ENCODE peak calls at places on chromosomes 4 and X, in eight cellular contexts. D is fibroblast of mammary gland; V is ecto neural progenitor cell; C is activated T-helper 1 cell treated with anti-CD3 and anti-CD28 coated beads, Interleukin-2, amount 50 U/mL, for 16 hours; W is germinal center; Y is putamen; K is stimulated activated effector memory CD8-positive, alpha-beta T cell treated with anti-CD3 and anti-CD28 coated beads, Interleukin-12 subunit alpha, Interleukin-12 subunit beta, amount 100 ng/mL, for 72 hours; B is cardiac septum. S is an unnamed sample.

GRCh38 chr4:152676052-152676854 is 3.5 kb downstream of the TMEM154 start:
- DNase-seq in B (no peak), K (no peak), Y (no peak), W (no peak), V (no peak), C (no peak), D (no peak), S (no peak)

GRCh38 chr4:7067147-7067522 is 729 bp downstream of the GRPEL1 start:
- DNase-seq in C (peak), D (peak), V (no peak), K (peak), Y (no peak), W (no peak), B (no peak), S (peak)

GRCh38 chr4:8019396-8020365 is 80.0 kb upstream of the AFAP1 start:
- DNase-seq in K (no peak), W (no peak), D (no peak), V (no peak), Y (peak), C (no peak), B (no peak), S (peak)

GRCh38 chrX:140949231-140949630 is 53.2 kb upstream of the SPANXB1 start:
- DNase-seq in D (peak), B (no peak), Y (no peak), V (no peak), C (no peak), K (no peak), W (no peak), S (no peak)

GRCh38 chrX:119477812-119478232 is 9.6 kb downstream of the SLC25A5 start:
- DNase-seq in Y (no peak), W (no peak), C (no peak), K (no peak), V (no peak), B (no peak), D (peak), S (peak)

GRCh38 chrX:37685452-37686347 is at the start of gene XK:
- DNase-seq in K (peak), B (peak), C (peak), W (peak), V (peak), Y (peak), D (peak), S (peak)

GRCh38 chr4:83862471-83862870 is 326.6 kb downstream of the GPAT3 start:
- DNase-seq in D (no peak), W (no peak), V (no peak), Y (no peak), B (no peak), K (no peak), C (no peak), S (no peak)

GRCh38 chrX:129632443-129632842 is 22.3 kb downstream of the APLN start:
- DNase-seq in Y (no peak), D (peak), W (no peak), V (no peak), K (no peak), B (no peak), C (no peak), S (peak)

GRCh38 chr4:165293061-165293460 is 34.4 kb upstream of the MSMO1 start:
- DNase-seq in D (peak), C (no peak), K (no peak), Y (no peak), B (no peak), W (no peak), V (no peak), S (no peak)

GRCh38 chr4:113537183-113537977 is 224.2 kb downstream of the CAMK2D start:
- DNase-seq in V (no peak), D (no peak), C (no peak), B (no peak), Y (no peak), K (no peak), W (no peak), S (no peak)

GRCh38 chrX:68419934-68420333 is 13.4 kb downstream of the OPHN1 start:
- DNase-seq in K (no peak), D (no peak), Y (no peak), W (no peak), B (no peak), C (no peak), V (no peak), S (no peak)

GRCh38 chr4:183173580-183174526 is 74.8 kb downstream of the WWC2 start:
- DNase-seq in V (no peak), C (no peak), K (no peak), B (no peak), D (peak), W (no peak), Y (no peak), S (no peak)

GRCh38 chr4:145389566-145389965 is 92.1 kb upstream of the SMAD1 start:
- DNase-seq in C (no peak), V (no peak), Y (no peak), B (no peak), D (no peak), K (no peak), W (no peak), S (peak)

GRCh38 chr4:140969296-140969695 is 164.0 kb downstream of the RNF150 start:
- DNase-seq in C (no peak), D (no peak), B (no peak), V (no peak), Y (no peak), W (no peak), K (no peak), S (no peak)

GRCh38 chrX:135463937-135464336 is 42.2 kb downstream of the SMIM10L2A start:
- DNase-seq in W (peak), Y (no peak), D (peak), K (no peak), V (no peak), C (no peak), B (no peak), S (peak)

GRCh38 chrX:153485396-153486080 is 9.2 kb upstream of the BGN start:
- DNase-seq in D (no peak), B (no peak), K (no peak), Y (no peak), W (no peak), C (no peak), V (no peak), S (no peak)

GRCh38 chrX:11137543-11138139 is 26.5 kb downstream of the HCCS start:
- DNase-seq in K (no peak), B (no peak), W (no peak), D (peak), Y (no peak), C (no peak), V (no peak), S (peak)

GRCh38 chr4:73603307-73603710 is 16.9 kb downstream of the RASSF6 start:
- DNase-seq in C (no peak), Y (no peak), K (no peak), D (peak), W (peak), B (no peak), V (no peak), S (peak)

GRCh38 chrX:14864626-14865025 is 8.2 kb downstream of the FANCB start:
- DNase-seq in W (no peak), Y (no peak), D (peak), C (no peak), B (no peak), K (no peak), V (no peak), S (peak)

GRCh38 chrX:134513091-134513490 is 53.1 kb downstream of the HPRT1 start:
- DNase-seq in K (no peak), B (no peak), W (no peak), C (no peak), Y (no peak), D (peak), V (no peak), S (peak)

GRCh38 chrX:103061486-103061885 is 2.5 kb downstream of the BEX1 start:
- DNase-seq in D (no peak), B (no peak), C (no peak), Y (no peak), K (no peak), V (no peak), W (no peak), S (peak)

GRCh38 chr4:53712326-53712725 is 121.0 kb upstream of the LNX1 start:
- DNase-seq in D (no peak), W (no peak), B (no peak), Y (no peak), C (no peak), V (no peak), K (no peak), S (no peak)

GRCh38 chrX:53223068-53223693 is 1.8 kb downstream of the KDM5C start:
- DNase-seq in V (no peak), C (no peak), K (no peak), B (no peak), Y (no peak), W (no peak), D (peak), S (no peak)

GRCh38 chr4:105520819-105521790 is 31.3 kb upstream of the ARHGEF38 start:
- DNase-seq in C (no peak), K (no peak), V (peak), D (peak), B (no peak), Y (peak), W (peak), S (peak)

GRCh38 chr4:118842055-118842454 is 6.1 kb upstream of the SEC24D start:
- DNase-seq in D (peak), Y (no peak), C (no peak), K (no peak), B (no peak), V (no peak), W (no peak), S (peak)

GRCh38 chr4:98506462-98507132 is 151.8 kb downstream of the TSPAN5 start:
- DNase-seq in Y (no peak), V (no peak), C (no peak), W (no peak), K (no peak), D (no peak), B (no peak), S (no peak)

GRCh38 chr4:36385951-36386561 is 104.6 kb downstream of the DTHD1 start:
- DNase-seq in K (peak), W (peak), D (no peak), V (no peak), C (no peak), Y (no peak), B (no peak), S (no peak)

GRCh38 chr4:90328558-90328957 is 201.4 kb downstream of the CCSER1 start:
- DNase-seq in Y (no peak), K (no peak), D (peak), C (no peak), W (no peak), B (peak), V (peak), S (peak)

GRCh38 chr4:1683903-1684755 is at the start of gene FAM53A:
- DNase-seq in Y (peak), V (peak), B (peak), W (peak), D (peak), K (peak), C (peak), S (peak)

GRCh38 chr4:150794706-150795105 is 212.8 kb downstream of the MAB21L2 start:
- DNase-seq in V (no peak), K (no peak), W (no peak), B (no peak), C (no peak), D (no peak), Y (no peak), S (no peak)

GRCh38 chr4:69092190-69092589 is 4.1 kb upstream of the UGT2B7 start:
- DNase-seq in D (peak), Y (no peak), C (no peak), K (no peak), B (no peak), W (no peak), V (no peak), S (peak)

GRCh38 chrX:3161686-3162085 is 120.4 kb downstream of the ARSF start:
- DNase-seq in B (no peak), D (peak), C (no peak), W (no peak), Y (no peak), K (no peak), V (no peak), S (peak)

GRCh38 chr4:121217385-121217784 is 53.3 kb upstream of the TNIP3 start:
- DNase-seq in V (no peak), K (no peak), B (no peak), C (no peak), W (no peak), D (peak), Y (no peak), S (no peak)

S was measured in bronchial epithelial cell.